ENCODE peak calls at places on chromosomes 3 and 15, in ten cellular contexts. Q, V, C, R, T, B, X, W, S and L are unnamed samples.

GRCh38 chr3:13853978-13854296 is 25.9 kb downstream of the WNT7A start:
- DNase-seq in Q (no peak), V (no peak), C (no peak), R (no peak), T (no peak), B (peak), X (no peak), W (peak), S (no peak), L (no peak)

GRCh38 chr3:147989344-147989743 is 580.2 kb downstream of the ZIC1 start:
- DNase-seq in Q (no peak), V (no peak), C (no peak), R (no peak), T (no peak), B (no peak), X (no peak), W (no peak), S (no peak), L (no peak)

GRCh38 chr3:30693470-30694120 is 87.2 kb downstream of the TGFBR2 start:
- DNase-seq in Q (no peak), V (no peak), C (peak), R (no peak), T (peak), B (peak), X (peak), W (peak), S (peak), L (peak)

GRCh38 chr3:72271215-72271614 is 486.3 kb upstream of the PROK2 start:
- DNase-seq in Q (no peak), V (no peak), C (no peak), R (no peak), T (peak), B (no peak), X (no peak), W (no peak), S (no peak), L (no peak)

GRCh38 chr3:183579967-183580720 is 24.6 kb upstream of the KLHL6 start:
- DNase-seq in Q (no peak), V (no peak), C (no peak), R (no peak), T (peak), B (no peak), X (peak), W (no peak), S (no peak), L (peak)

GRCh38 chr3:184284696-184285095 is 8.9 kb downstream of the ECE2 start:
- DNase-seq in Q (peak), V (no peak), C (peak), R (no peak), T (peak), B (no peak), X (peak), W (peak), S (no peak), L (peak)

GRCh38 chr3:3753416-3753815 is 45.8 kb upstream of the LRRN1 start:
- DNase-seq in Q (no peak), V (no peak), C (no peak), R (no peak), T (no peak), B (no peak), X (no peak), W (no peak), S (no peak), L (no peak)

GRCh38 chr15:36970522-36970921 is 129.8 kb downstream of the MEIS2 start:
- DNase-seq in Q (no peak), V (no peak), C (no peak), R (no peak), T (no peak), B (peak), X (no peak), W (no peak), S (no peak), L (no peak)

GRCh38 chr15:29636140-29636539 is 186.1 kb downstream of the TJP1 start:
- DNase-seq in Q (no peak), V (peak), C (no peak), R (no peak), T (peak), B (peak), X (no peak), W (no peak), S (no peak), L (no peak)

GRCh38 chr3:177426151-177426904 is 229.0 kb upstream of the TBL1XR1 start:
- DNase-seq in Q (no peak), V (no peak), C (no peak), R (no peak), T (peak), B (no peak), X (no peak), W (no peak), S (no peak), L (peak)

GRCh38 chr3:159804726-159805410 is 183.8 kb upstream of the IL12A start:
- DNase-seq in Q (peak), V (peak), C (peak), R (no peak), T (peak), B (peak), X (peak), W (peak), S (no peak), L (peak)

GRCh38 chr3:194134231-194134756 is 1.7 kb upstream of the HES1 start:
- DNase-seq in Q (peak), V (peak), C (peak), R (peak), T (no peak), B (peak), X (peak), W (no peak), S (peak), L (no peak)

GRCh38 chr3:53236112-53236841 is 19.5 kb downstream of the TKT start:
- DNase-seq in Q (no peak), V (peak), C (peak), R (no peak), T (peak), B (peak), X (peak), W (peak), S (no peak), L (peak)